ENCODE peak calls at places on chromosome 11, in six cellular contexts. M is prostate gland, K is A549, R is NB4, I is stomach, X is suprapubic skin. E is an unnamed sample.

GRCh38 chr11:133832096-133833081 is 12.9 kb downstream of the SPATA19 start:
- DNase-seq in M (no peak), R (no peak), K (no peak), I (no peak), X (no peak), E (peak)

GRCh38 chr11:85663080-85663729 is 1.7 kb downstream of the CREBZF start:
- DNase-seq in I (no peak), X (no peak), K (no peak), M (no peak), R (peak), E (no peak)

GRCh38 chr11:93497575-93497974 is 45.6 kb downstream of the SMCO4 start:
- DNase-seq in M (no peak), R (peak), X (no peak), I (no peak), K (no peak), E (no peak)

GRCh38 chr11:19053909-19054308 is 6.6 kb downstream of the MRGPRX2 start:
- DNase-seq in R (no peak), X (no peak), I (no peak), M (no peak), K (no peak), E (no peak)

GRCh38 chr11:35173620-35174278 is 34.8 kb downstream of the CD44 start:
- DNase-seq in X (no peak), K (no peak), I (no peak), M (no peak), R (no peak), E (no peak)

GRCh38 chr11:35747638-35748037 is 85.1 kb downstream of the TRIM44 start:
- DNase-seq in X (no peak), I (no peak), M (no peak), K (no peak), R (no peak), E (no peak)

GRCh38 chr11:98772799-98773198 is 247.9 kb upstream of the CNTN5 start:
- DNase-seq in X (no peak), I (no peak), R (no peak), M (no peak), K (no peak), E (no peak)

GRCh38 chr11:133941546-133941945 is 15.2 kb downstream of the IGSF9B start:
- DNase-seq in X (no peak), R (no peak), I (no peak), K (no peak), M (no peak), E (no peak)

GRCh38 chr11:6681949-6682348 is 1.2 kb downstream of the MRPL17 start:
- DNase-seq in M (no peak), X (no peak), R (peak), I (no peak), K (no peak), E (no peak)

GRCh38 chr11:116833816-116834534 is 3.4 kb downstream of the APOA1 start:
- DNase-seq in X (no peak), M (no peak), I (no peak), K (no peak), R (no peak), E (no peak)

GRCh38 chr11:12353534-12353933 is 23.8 kb upstream of the PARVA start:
- DNase-seq in M (no peak), R (no peak), K (no peak), X (no peak), I (no peak), E (no peak)

GRCh38 chr11:64019106-64020031 is 16.4 kb upstream of the FLRT1 start:
- DNase-seq in X (no peak), M (no peak), I (peak), K (no peak), R (no peak), E (no peak)

GRCh38 chr11:88157401-88157800 is 17.8 kb downstream of the RAB38 start:
- DNase-seq in X (no peak), R (no peak), I (no peak), K (no peak), M (no peak), E (no peak)

GRCh38 chr11:65204646-65205601 is 23.2 kb downstream of the CAPN1 start:
- DNase-seq in R (peak), X (peak), M (no peak), K (peak), I (peak), E (no peak)

GRCh38 chr11:105236631-105237030 is 97.1 kb upstream of the CARD18 start:
- DNase-seq in X (no peak), I (no peak), M (no peak), R (no peak), K (no peak), E (no peak)

GRCh38 chr11:116187026-116187425 is 585.8 kb downstream of the BUD13 start:
- DNase-seq in R (no peak), I (no peak), K (no peak), X (no peak), M (no peak), E (no peak)

GRCh38 chr11:115961168-115962003 is 457.2 kb upstream of the CADM1 start:
- DNase-seq in K (no peak), X (no peak), R (no peak), I (no peak), M (no peak), E (no peak)

GRCh38 chr11:30735946-30736345 is 149.8 kb upstream of the MPPED2 start:
- DNase-seq in K (no peak), R (no peak), M (no peak), X (no peak), I (no peak), E (no peak)

GRCh38 chr11:48107188-48107704 is 109.4 kb upstream of the OR4B1 start:
- DNase-seq in X (no peak), K (no peak), M (no peak), R (peak), I (no peak), E (peak)

GRCh38 chr11:79026803-79027445 is 413.9 kb downstream of the TENM4 start:
- DNase-seq in R (peak), K (no peak), X (no peak), M (no peak), I (no peak), E (no peak)

GRCh38 chr11:36306888-36307287 is 10.8 kb downstream of the PRR5L start:
- DNase-seq in M (no peak), R (peak), K (peak), X (no peak), I (no peak), E (no peak)

GRCh38 chr11:122141757-122142156 is 25.7 kb upstream of the BLID start:
- DNase-seq in X (no peak), R (no peak), I (no peak), M (no peak), K (no peak), E (no peak)

GRCh38 chr11:72075109-72075508 is 5.2 kb downstream of the NUMA1 start:
- DNase-seq in K (peak), R (peak), M (no peak), X (no peak), I (no peak), E (no peak)

GRCh38 chr11:130278151-130278550 is 36.6 kb downstream of the ZBTB44 start:
- DNase-seq in I (no peak), K (no peak), M (no peak), X (no peak), R (no peak), E (no peak)

GRCh38 chr11:73306069-73306468 is 2.0 kb upstream of the ARHGEF17 start:
- DNase-seq in K (peak), X (no peak), M (no peak), R (peak), I (no peak), E (no peak)

GRCh38 chr11:102934735-102935134 is 20.8 kb downstream of the MMP13 start:
- DNase-seq in R (no peak), K (no peak), X (no peak), I (no peak), M (no peak), E (peak)

GRCh38 chr11:33751878-33752277 is 15.7 kb upstream of the CD59 start:
- DNase-seq in R (no peak), K (no peak), X (no peak), M (no peak), I (no peak), E (no peak)

GRCh38 chr11:6736495-6737121 is 35.2 kb downstream of the OR2AG2 start:
- DNase-seq in X (no peak), R (peak), I (no peak), K (no peak), M (no peak), E (no peak)

GRCh38 chr11:67504023-67504949 is 877 bp downstream of the PITPNM1 start:
- DNase-seq in M (no peak), I (no peak), X (no peak), K (no peak), R (peak), E (no peak)

GRCh38 chr11:27239305-27239942 is 123.6 kb downstream of the CCDC34 start:
- DNase-seq in M (no peak), X (no peak), I (no peak), K (no peak), R (no peak), E (no peak)

GRCh38 chr11:116256155-116256554 is 516.6 kb downstream of the BUD13 start:
- DNase-seq in K (no peak), I (no peak), R (no peak), M (no peak), X (no peak), E (no peak)

GRCh38 chr11:65418431-65418680 is 4.2 kb upstream of the NEAT1 start:
- DNase-seq in K (no peak), M (no peak), X (no peak), R (no peak), I (no peak), E (no peak)

GRCh38 chr11:68974421-68975194 is 6.2 kb downstream of the MRGPRD start:
- DNase-seq in X (peak), K (peak), R (peak), M (no peak), I (no peak), E (peak)

GRCh38 chr11:8871283-8871775 is 39.7 kb upstream of the AKIP1 start:
- DNase-seq in I (peak), M (peak), X (peak), R (no peak), K (peak), E (peak)
- TF ChIP-seq POLR2A in I (no peak), M (no peak), X (no peak), R (no peak), K (no peak), E (no peak)

GRCh38 chr11:345179-345578 is 24.1 kb upstream of the B4GALNT4 start:
- DNase-seq in K (no peak), R (no peak), M (no peak), I (no peak), X (no peak), E (no peak)
- H3K4me3 ChIP-seq in K (no peak), R (no peak), M (no peak), I (no peak), X (no peak), E (no peak)

DNA sequence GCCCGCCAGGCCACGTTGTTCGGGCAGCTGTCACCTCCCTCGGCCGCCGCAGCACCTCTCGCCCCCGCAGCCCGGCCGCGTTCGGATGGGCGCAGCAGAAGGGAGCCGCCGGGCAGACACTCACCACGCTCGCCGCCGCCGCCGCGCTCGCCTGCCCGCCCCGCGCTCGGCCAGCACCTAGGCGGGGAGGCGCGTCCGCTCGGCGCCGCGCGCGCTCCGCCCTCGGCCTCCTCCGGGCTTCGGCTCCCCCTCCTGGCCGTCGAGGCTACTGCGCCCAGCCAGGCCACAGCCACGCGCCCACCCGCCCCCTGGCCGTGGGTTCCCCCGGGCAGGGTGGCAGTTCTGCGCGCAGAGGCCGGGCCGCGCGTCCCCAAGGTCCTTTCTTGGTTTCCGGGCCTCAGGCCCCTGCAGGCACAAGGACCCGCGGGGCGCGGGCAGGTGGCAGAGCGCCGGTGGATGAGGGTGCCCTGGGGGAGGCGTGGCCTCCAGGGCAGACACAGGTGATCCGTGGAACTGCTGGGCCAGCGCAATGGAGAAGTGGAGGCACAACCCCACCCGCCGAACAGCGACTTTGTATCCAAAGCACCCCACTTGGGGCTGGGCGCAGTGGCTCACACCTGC is at the start of gene SLC25A22:
- DNase-seq in M (peak), X (no peak), K (peak), I (peak), R (peak), E (peak)
- TF ChIP-seq POLR2A in M (no peak), X (no peak), K (peak), I (no peak), R (no peak), E (no peak)

GRCh38 chr11:114064216-114064615 is 4.7 kb downstream of the ZBTB16 start:
- DNase-seq in M (no peak), X (no peak), I (no peak), K (no peak), R (no peak), E (no peak)

GRCh38 chr11:114062272-114062671 is 2.8 kb downstream of the ZBTB16 start:
- DNase-seq in X (no peak), I (no peak), K (no peak), R (no peak), M (no peak), E (no peak)

GRCh38 chr11:114063829-114064201 is 4.3 kb downstream of the ZBTB16 start:
- DNase-seq in R (no peak), M (no peak), I (no peak), X (no peak), K (no peak), E (no peak)

GRCh38 chr11:114065094-114065493 is 5.6 kb downstream of the ZBTB16 start:
- DNase-seq in K (no peak), I (no peak), X (no peak), R (no peak), M (no peak), E (no peak)

DNA sequence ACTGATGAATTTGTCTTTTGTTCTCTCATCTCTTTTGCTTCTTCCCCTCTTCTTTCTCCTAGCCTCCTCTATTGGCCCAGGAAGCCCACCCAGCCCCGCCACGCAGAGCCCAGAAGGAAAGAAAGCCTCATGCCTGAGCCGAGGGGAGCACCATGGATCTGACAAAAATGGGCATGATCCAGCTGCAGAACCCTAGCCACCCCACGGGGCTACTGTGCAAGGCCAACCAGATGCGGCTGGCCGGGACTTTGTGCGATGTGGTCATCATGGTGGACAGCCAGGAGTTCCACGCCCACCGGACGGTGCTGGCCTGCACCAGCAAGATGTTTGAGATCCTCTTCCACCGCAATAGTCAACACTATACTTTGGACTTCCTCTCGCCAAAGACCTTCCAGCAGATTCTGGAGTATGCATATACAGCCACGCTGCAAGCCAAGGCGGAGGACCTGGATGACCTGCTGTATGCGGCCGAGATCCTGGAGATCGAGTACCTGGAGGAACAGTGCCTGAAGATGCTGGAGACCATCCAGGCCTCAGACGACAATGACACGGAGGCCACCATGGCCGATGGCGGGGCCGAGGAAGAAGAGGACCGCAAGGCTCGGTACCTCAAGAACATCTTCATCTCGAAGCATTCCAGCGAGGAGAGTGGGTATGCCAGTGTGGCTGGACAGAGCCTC is 3.8 kb downstream of the ZBTB16 start:
- DNase-seq in X (no peak), I (no peak), K (no peak), M (no peak), R (no peak), E (no peak)
- H3K4me3 ChIP-seq in X (peak), I (peak), K (no peak), M (no peak), R (no peak), E (no peak)

GRCh38 chr11:118606844-118607228 is 579 bp upstream of the PHLDB1 start:
- DNase-seq in I (peak), X (no peak), R (no peak), M (no peak), K (no peak), E (no peak)

GRCh38 chr11:118606157-118606843 is 1.1 kb upstream of the PHLDB1 start:
- DNase-seq in X (no peak), R (no peak), M (no peak), I (peak), K (no peak), E (no peak)

GRCh38 chr11:118607401-118608267 is at the start of gene PHLDB1:
- DNase-seq in K (peak), R (peak), X (no peak), M (peak), I (peak), E (no peak)

GRCh38 chr11:118604566-118604965 is 2.8 kb upstream of the PHLDB1 start:
- DNase-seq in M (no peak), K (no peak), I (peak), X (no peak), R (no peak), E (no peak)

DNA sequence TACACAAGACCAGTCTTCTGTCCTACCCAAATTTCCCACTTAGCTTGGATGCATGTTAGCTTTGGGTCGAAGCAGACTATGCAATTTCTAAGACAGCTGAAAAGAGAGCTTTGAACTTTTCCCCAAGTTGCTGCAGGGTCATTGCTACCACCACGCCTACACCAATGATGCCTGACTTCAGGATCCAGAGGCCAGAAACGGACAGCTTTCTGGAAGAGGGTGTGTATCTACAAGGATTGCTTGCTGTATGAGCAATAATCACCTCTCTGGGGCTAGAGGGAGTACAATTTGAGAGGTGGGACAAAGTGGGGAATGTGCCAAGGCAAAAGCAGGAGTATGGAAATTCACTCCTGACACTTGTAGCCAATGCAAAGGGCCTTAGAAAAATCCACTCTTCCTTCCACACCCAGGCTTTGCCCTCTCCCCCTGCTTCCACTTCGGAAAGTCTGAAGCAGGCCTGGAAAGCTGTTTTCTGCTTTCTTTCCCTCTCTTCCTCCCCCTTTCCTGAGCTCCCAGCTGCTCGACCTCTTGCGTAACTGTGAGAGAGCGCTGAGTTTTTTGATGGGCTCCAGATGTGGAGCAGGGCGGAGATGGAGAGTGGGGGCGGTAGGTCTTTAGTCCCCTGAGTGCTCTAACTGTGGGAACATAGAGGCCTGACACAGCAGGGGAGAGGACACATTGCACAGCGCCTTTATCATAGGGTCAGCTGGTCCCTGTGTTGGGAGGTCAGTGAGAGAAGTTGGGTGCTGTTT is 2.1 kb upstream of the PHLDB1 start:
- DNase-seq in R (peak), K (no peak), X (no peak), M (no peak), I (peak), E (peak)
- TF ChIP-seq POLR2A in R (no peak), K (no peak), X (no peak), M (no peak), I (no peak), E (no peak)

GRCh38 chr11:9527481-9528140 is 45.9 kb upstream of the WEE1 start:
- DNase-seq in K (peak), R (no peak), M (peak), I (no peak), X (no peak), E (no peak)
- H3K4me3 ChIP-seq in K (no peak), R (no peak), M (no peak), I (no peak), X (no peak), E (no peak)